ENCODE peak calls at places on chromosomes 2 and 18, in eight cellular contexts. One of them, this sample, is unnamed. For H3K27me3, the result is how much of the 10 kb centered on the place peaks cover.

GRCh38 chr2:128776461-128776971 is 457.8 kb upstream of the HS6ST1 start:
- DNase-seq in IMR-90: no peak
- DNase-seq in GM23248: no peak
- DNase-seq in body of pancreas: no peak
- DNase-seq in CD8-positive, alpha-beta memory T cell: no peak
- DNase-seq in astrocyte: no peak
- DNase-seq in effector memory CD4-positive, alpha-beta T cell: no peak
- DNase-seq in cardiac muscle cell: no peak
- DNase-seq in this sample: peak

GRCh38 chr2:383888-384287 is 96.0 kb upstream of the ALKAL2 start:
- DNase-seq in body of pancreas: no peak
- DNase-seq in CD8-positive, alpha-beta memory T cell: no peak
- DNase-seq in astrocyte: no peak
- DNase-seq in GM23248: no peak
- DNase-seq in effector memory CD4-positive, alpha-beta T cell: no peak
- DNase-seq in cardiac muscle cell: no peak
- DNase-seq in IMR-90: no peak
- DNase-seq in this sample: no peak

GRCh38 chr18:55384551-55385275 is 203.3 kb downstream of the TCF4 start:
- DNase-seq in CD8-positive, alpha-beta memory T cell: no peak
- DNase-seq in astrocyte: peak
- DNase-seq in GM23248: peak
- DNase-seq in cardiac muscle cell: peak
- DNase-seq in effector memory CD4-positive, alpha-beta T cell: no peak
- DNase-seq in IMR-90: peak
- DNase-seq in body of pancreas: peak
- DNase-seq in this sample: no peak

GRCh38 chr2:47402555-47402804 is 476 bp upstream of the MSH2 start:
- DNase-seq in GM23248: peak
- DNase-seq in astrocyte: peak
- DNase-seq in effector memory CD4-positive, alpha-beta T cell: no peak
- DNase-seq in cardiac muscle cell: peak
- DNase-seq in CD8-positive, alpha-beta memory T cell: no peak
- DNase-seq in IMR-90: peak
- DNase-seq in body of pancreas: no peak
- DNase-seq in this sample: no peak

GRCh38 chr18:32442575-32442974 is 28.1 kb downstream of the GAREM1 start:
- DNase-seq in IMR-90: no peak
- DNase-seq in astrocyte: no peak
- DNase-seq in effector memory CD4-positive, alpha-beta T cell: no peak
- DNase-seq in CD8-positive, alpha-beta memory T cell: no peak
- DNase-seq in body of pancreas: no peak
- DNase-seq in cardiac muscle cell: no peak
- DNase-seq in GM23248: no peak
- DNase-seq in this sample: no peak

GRCh38 chr2:191478754-191479679 is 198.9 kb upstream of the NABP1 start:
- DNase-seq in effector memory CD4-positive, alpha-beta T cell: no peak
- DNase-seq in astrocyte: peak
- DNase-seq in CD8-positive, alpha-beta memory T cell: no peak
- DNase-seq in cardiac muscle cell: peak
- DNase-seq in body of pancreas: peak
- DNase-seq in IMR-90: peak
- DNase-seq in GM23248: peak
- DNase-seq in this sample: no peak

GRCh38 chr2:174007010-174007409 is 41.8 kb upstream of the SP3 start:
- DNase-seq in CD8-positive, alpha-beta memory T cell: no peak
- DNase-seq in effector memory CD4-positive, alpha-beta T cell: no peak
- DNase-seq in IMR-90: no peak
- DNase-seq in GM23248: no peak
- DNase-seq in cardiac muscle cell: no peak
- DNase-seq in astrocyte: no peak
- DNase-seq in body of pancreas: no peak
- DNase-seq in this sample: no peak

GRCh38 chr2:10960606-10961489 is 49.1 kb downstream of the KCNF1 start:
- DNase-seq in effector memory CD4-positive, alpha-beta T cell: no peak
- DNase-seq in IMR-90: no peak
- DNase-seq in astrocyte: no peak
- DNase-seq in GM23248: no peak
- DNase-seq in CD8-positive, alpha-beta memory T cell: no peak
- DNase-seq in body of pancreas: no peak
- DNase-seq in cardiac muscle cell: no peak
- DNase-seq in this sample: no peak

GRCh38 chr2:185700883-185701282 is 37.7 kb upstream of the FSIP2 start:
- DNase-seq in astrocyte: no peak
- DNase-seq in cardiac muscle cell: no peak
- DNase-seq in effector memory CD4-positive, alpha-beta T cell: no peak
- DNase-seq in IMR-90: no peak
- DNase-seq in body of pancreas: no peak
- DNase-seq in GM23248: no peak
- DNase-seq in CD8-positive, alpha-beta memory T cell: no peak
- DNase-seq in this sample: no peak

GRCh38 chr18:66795011-66795410 is 191.1 kb upstream of the CDH19 start:
- DNase-seq in GM23248: no peak
- DNase-seq in astrocyte: peak
- DNase-seq in body of pancreas: no peak
- DNase-seq in IMR-90: no peak
- DNase-seq in cardiac muscle cell: peak
- DNase-seq in effector memory CD4-positive, alpha-beta T cell: no peak
- DNase-seq in CD8-positive, alpha-beta memory T cell: no peak
- DNase-seq in this sample: no peak

GRCh38 chr18:49561377-49562193 is at the start of gene LIPG:
- DNase-seq in CD8-positive, alpha-beta memory T cell: peak
- DNase-seq in GM23248: peak
- DNase-seq in body of pancreas: peak
- DNase-seq in IMR-90: peak
- DNase-seq in cardiac muscle cell: peak
- DNase-seq in effector memory CD4-positive, alpha-beta T cell: peak
- DNase-seq in astrocyte: peak
- DNase-seq in this sample: no peak

GRCh38 chr2:231395188-231396057 is at the start of gene B3GNT7:
- DNase-seq in CD8-positive, alpha-beta memory T cell: no peak
- DNase-seq in cardiac muscle cell: no peak
- DNase-seq in astrocyte: no peak
- DNase-seq in GM23248: no peak
- DNase-seq in effector memory CD4-positive, alpha-beta T cell: no peak
- DNase-seq in body of pancreas: peak
- DNase-seq in IMR-90: no peak
- DNase-seq in this sample: no peak

GRCh38 chr2:178479275-178479616 is 846 bp upstream of the FKBP7 start:
- DNase-seq in GM23248: no peak
- DNase-seq in body of pancreas: no peak
- DNase-seq in astrocyte: no peak
- DNase-seq in CD8-positive, alpha-beta memory T cell: no peak
- DNase-seq in effector memory CD4-positive, alpha-beta T cell: no peak
- DNase-seq in IMR-90: no peak
- DNase-seq in cardiac muscle cell: no peak
- DNase-seq in this sample: no peak

GRCh38 chr2:95315801-95316411 is 18.8 kb downstream of the KCNIP3 start:
- DNase-seq in effector memory CD4-positive, alpha-beta T cell: no peak
- DNase-seq in cardiac muscle cell: peak
- DNase-seq in GM23248: peak
- DNase-seq in body of pancreas: no peak
- DNase-seq in IMR-90: peak
- DNase-seq in astrocyte: peak
- DNase-seq in CD8-positive, alpha-beta memory T cell: no peak
- DNase-seq in this sample: peak

GRCh38 chr18:63284861-63285260 is 34.7 kb downstream of the BCL2 start:
- DNase-seq in CD8-positive, alpha-beta memory T cell: no peak
- DNase-seq in effector memory CD4-positive, alpha-beta T cell: no peak
- DNase-seq in cardiac muscle cell: no peak
- DNase-seq in IMR-90: no peak
- DNase-seq in body of pancreas: no peak
- DNase-seq in GM23248: no peak
- DNase-seq in astrocyte: no peak
- DNase-seq in this sample: no peak

GRCh38 chr2:241151934-241152660 is 1.8 kb downstream of the PPP1R7 start:
- DNase-seq in astrocyte: no peak
- DNase-seq in body of pancreas: no peak
- DNase-seq in IMR-90: peak
- DNase-seq in CD8-positive, alpha-beta memory T cell: no peak
- DNase-seq in effector memory CD4-positive, alpha-beta T cell: no peak
- DNase-seq in GM23248: peak
- DNase-seq in cardiac muscle cell: no peak
- DNase-seq in this sample: no peak

GRCh38 chr2:143068094-143068890 is 60.9 kb upstream of the ARHGAP15 start:
- DNase-seq in body of pancreas: peak
- DNase-seq in IMR-90: no peak
- DNase-seq in GM23248: no peak
- DNase-seq in CD8-positive, alpha-beta memory T cell: no peak
- DNase-seq in effector memory CD4-positive, alpha-beta T cell: no peak
- DNase-seq in cardiac muscle cell: no peak
- DNase-seq in astrocyte: no peak
- DNase-seq in this sample: no peak

GRCh38 chr2:145860083-145860482 is 1340.2 kb upstream of the ZEB2 start:
- DNase-seq in effector memory CD4-positive, alpha-beta T cell: no peak
- DNase-seq in astrocyte: no peak
- DNase-seq in CD8-positive, alpha-beta memory T cell: no peak
- DNase-seq in cardiac muscle cell: no peak
- DNase-seq in body of pancreas: no peak
- DNase-seq in GM23248: no peak
- DNase-seq in IMR-90: no peak
- DNase-seq in this sample: no peak

GRCh38 chr18:3791258-3791657 is 341.3 kb downstream of the TGIF1 start:
- DNase-seq in IMR-90: no peak
- DNase-seq in GM23248: no peak
- DNase-seq in astrocyte: no peak
- DNase-seq in body of pancreas: no peak
- DNase-seq in cardiac muscle cell: no peak
- DNase-seq in effector memory CD4-positive, alpha-beta T cell: no peak
- DNase-seq in CD8-positive, alpha-beta memory T cell: no peak
- DNase-seq in this sample: no peak

GRCh38 chr2:25174192-25174861 is 5.9 kb upstream of the POMC start:
- DNase-seq in effector memory CD4-positive, alpha-beta T cell: no peak
- DNase-seq in GM23248: no peak
- DNase-seq in cardiac muscle cell: no peak
- DNase-seq in body of pancreas: no peak
- DNase-seq in astrocyte: no peak
- DNase-seq in IMR-90: no peak
- DNase-seq in CD8-positive, alpha-beta memory T cell: no peak
- DNase-seq in this sample: no peak

GRCh38 chr2:74383254-74383653 is 3.1 kb upstream of the DCTN1 start:
- DNase-seq in effector memory CD4-positive, alpha-beta T cell: no peak
- DNase-seq in cardiac muscle cell: peak
- DNase-seq in GM23248: peak
- DNase-seq in IMR-90: peak
- DNase-seq in astrocyte: peak
- DNase-seq in CD8-positive, alpha-beta memory T cell: no peak
- DNase-seq in body of pancreas: peak
- DNase-seq in this sample: peak

GRCh38 chr2:217510790-217511291 is 492.0 kb downstream of the TNS1 start:
- DNase-seq in body of pancreas: peak
- DNase-seq in IMR-90: peak
- DNase-seq in astrocyte: peak
- DNase-seq in CD8-positive, alpha-beta memory T cell: no peak
- DNase-seq in GM23248: peak
- DNase-seq in cardiac muscle cell: peak
- DNase-seq in effector memory CD4-positive, alpha-beta T cell: no peak
- DNase-seq in this sample: peak

GRCh38 chr18:34951625-34952379 is 89.4 kb upstream of the MAPRE2 start:
- DNase-seq in body of pancreas: no peak
- DNase-seq in CD8-positive, alpha-beta memory T cell: no peak
- DNase-seq in GM23248: no peak
- DNase-seq in IMR-90: no peak
- DNase-seq in astrocyte: no peak
- DNase-seq in effector memory CD4-positive, alpha-beta T cell: no peak
- DNase-seq in cardiac muscle cell: no peak
- DNase-seq in this sample: no peak

GRCh38 chr2:133485868-133486267 is 82.4 kb downstream of the NCKAP5 start:
- DNase-seq in IMR-90: no peak
- DNase-seq in cardiac muscle cell: no peak
- DNase-seq in GM23248: no peak
- DNase-seq in effector memory CD4-positive, alpha-beta T cell: no peak
- DNase-seq in astrocyte: no peak
- DNase-seq in CD8-positive, alpha-beta memory T cell: no peak
- DNase-seq in body of pancreas: no peak
- DNase-seq in this sample: no peak
- H3K4me3 ChIP-seq in IMR-90: no peak
- H3K4me3 ChIP-seq in cardiac muscle cell: no peak
- H3K4me3 ChIP-seq in GM23248: no peak
- H3K4me3 ChIP-seq in effector memory CD4-positive, alpha-beta T cell: no peak
- H3K4me3 ChIP-seq in astrocyte: no peak
- H3K4me3 ChIP-seq in CD8-positive, alpha-beta memory T cell: no peak
- H3K4me3 ChIP-seq in body of pancreas: no peak
- H3K4me3 ChIP-seq in this sample: no peak

GRCh38 chr2:176093145-176093888 is 796 bp downstream of the HOXD13 start:
- DNase-seq in CD8-positive, alpha-beta memory T cell: no peak
- DNase-seq in effector memory CD4-positive, alpha-beta T cell: no peak
- DNase-seq in GM23248: peak
- DNase-seq in body of pancreas: no peak
- DNase-seq in cardiac muscle cell: no peak
- DNase-seq in astrocyte: no peak
- DNase-seq in IMR-90: no peak
- DNase-seq in this sample: no peak
- H3K27me3 ChIP-seq in CD8-positive, alpha-beta memory T cell: half or more
- H3K27me3 ChIP-seq in effector memory CD4-positive, alpha-beta T cell: half or more
- H3K27me3 ChIP-seq in GM23248: under half
- H3K27me3 ChIP-seq in body of pancreas: half or more
- H3K27me3 ChIP-seq in cardiac muscle cell: half or more
- H3K27me3 ChIP-seq in astrocyte: half or more
- H3K27me3 ChIP-seq in IMR-90: half or more
- H3K27me3 ChIP-seq in this sample: under half

GRCh38 chr2:196162586-196163180 is 8.7 kb downstream of the STK17B start:
- DNase-seq in effector memory CD4-positive, alpha-beta T cell: no peak
- DNase-seq in body of pancreas: no peak
- DNase-seq in CD8-positive, alpha-beta memory T cell: no peak
- DNase-seq in cardiac muscle cell: no peak
- DNase-seq in astrocyte: no peak
- DNase-seq in IMR-90: no peak
- DNase-seq in GM23248: no peak
- DNase-seq in this sample: no peak
- H3K27ac ChIP-seq in effector memory CD4-positive, alpha-beta T cell: peak
- H3K27ac ChIP-seq in body of pancreas: no peak
- H3K27ac ChIP-seq in CD8-positive, alpha-beta memory T cell: peak
- H3K27ac ChIP-seq in cardiac muscle cell: no peak
- H3K27ac ChIP-seq in astrocyte: no peak
- H3K27ac ChIP-seq in IMR-90: no peak
- H3K27ac ChIP-seq in GM23248: no peak
- H3K27ac ChIP-seq in this sample: no peak

DNA sequence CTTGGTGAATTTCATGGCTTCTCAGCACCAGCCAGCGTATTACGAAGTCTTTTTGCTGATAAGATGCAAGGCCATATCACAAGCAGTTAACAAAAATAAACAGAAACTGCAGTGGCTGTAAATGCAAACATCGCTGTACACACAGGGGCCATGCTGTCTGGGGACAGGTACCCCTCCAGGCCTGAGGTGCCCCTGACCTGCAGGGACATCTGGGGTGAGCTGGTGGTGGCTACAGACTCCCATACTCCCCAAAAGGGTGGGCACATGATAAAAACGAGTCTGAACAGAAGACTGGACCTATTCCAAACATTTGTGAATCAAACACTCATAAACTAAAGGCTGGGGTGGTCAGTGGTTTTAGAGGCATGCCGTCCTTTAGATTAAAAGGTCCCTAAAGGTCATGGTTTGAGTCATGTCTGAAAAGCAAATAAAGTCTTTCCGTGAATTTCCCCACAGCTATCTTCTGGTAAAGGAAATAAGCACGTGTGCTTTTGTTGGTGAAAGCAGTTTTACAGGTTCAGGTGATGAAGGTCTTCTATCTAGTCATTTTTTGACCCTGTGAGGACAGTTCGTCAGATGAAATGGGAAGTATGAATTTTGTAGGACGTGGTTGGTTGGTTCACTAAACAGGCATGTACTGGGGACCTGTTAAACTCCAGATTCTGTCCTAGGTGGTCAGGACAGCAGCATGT is 36.8 kb downstream of the TTC39C start:
- DNase-seq in astrocyte: peak
- DNase-seq in body of pancreas: peak
- DNase-seq in CD8-positive, alpha-beta memory T cell: no peak
- DNase-seq in cardiac muscle cell: peak
- DNase-seq in effector memory CD4-positive, alpha-beta T cell: no peak
- DNase-seq in IMR-90: peak
- DNase-seq in GM23248: no peak
- DNase-seq in this sample: no peak
- H3K4me3 ChIP-seq in astrocyte: no peak
- H3K4me3 ChIP-seq in body of pancreas: no peak
- H3K4me3 ChIP-seq in CD8-positive, alpha-beta memory T cell: no peak
- H3K4me3 ChIP-seq in cardiac muscle cell: no peak
- H3K4me3 ChIP-seq in effector memory CD4-positive, alpha-beta T cell: no peak
- H3K4me3 ChIP-seq in IMR-90: no peak
- H3K4me3 ChIP-seq in GM23248: no peak
- H3K4me3 ChIP-seq in this sample: no peak

This sample was measured in breast epithelium.